ENCODE peak calls at places on chromosomes 16 and 17, in eight cellular contexts. P is A673, Z is endodermal cell, C is heart right ventricle, O is psoas muscle, B is cardiac fibroblast, W is IMR-90, I is fibroblast of mammary gland. J is an unnamed sample.
A peak's percentile ranks its signal among the peaks of the same experiment; 100 is the strongest.

GRCh38 chr17:79870540-79870939 is 31.3 kb upstream of the CBX4 start:
- DNase-seq in P (no peak), Z (no peak), C (no peak), O (no peak), B (no peak), W (no peak), I (no peak), J (no peak)

GRCh38 chr17:45940826-45941225 is 46.5 kb downstream of the MAPT start:
- DNase-seq in P (no peak), Z (no peak), C (peak; percentile 20), O (peak; percentile 44), B (peak; percentile 13), W (no peak), I (no peak), J (no peak)

GRCh38 chr17:79520893-79521210 is 90.0 kb downstream of the RBFOX3 start:
- DNase-seq in P (no peak), Z (no peak), C (no peak), O (no peak), B (no peak), W (no peak), I (no peak), J (no peak)

GRCh38 chr16:73113326-73113720 is 65.4 kb upstream of the ZFHX3 start:
- DNase-seq in P (peak; percentile 14), Z (no peak), C (no peak), O (no peak), B (peak; percentile 69), W (peak; percentile 25), I (peak; percentile 78), J (no peak)

GRCh38 chr16:78487471-78487870 is 388.0 kb downstream of the WWOX start:
- DNase-seq in P (no peak), Z (no peak), C (no peak), O (no peak), B (no peak), W (no peak), I (no peak), J (no peak)

GRCh38 chr17:62780273-62780672 is 27.8 kb downstream of the MARCHF10 start:
- DNase-seq in P (no peak), Z (peak; percentile 40), C (peak; percentile 21), O (peak; percentile 27), B (no peak), W (no peak), I (no peak), J (no peak)

GRCh38 chr16:46658925-46659324 is 30.1 kb downstream of the VPS35 start:
- DNase-seq in P (no peak), Z (no peak), C (peak; percentile 13), O (peak; percentile 21), B (no peak), W (no peak), I (no peak), J (peak; percentile 99)

GRCh38 chr16:83356266-83356665 is 451.5 kb upstream of the HSBP1 start:
- DNase-seq in P (peak; percentile 61), Z (peak; percentile 62), C (no peak), O (no peak), B (peak; percentile 79), W (peak; percentile 65), I (peak; percentile 61), J (peak; percentile 59)

GRCh38 chr16:10688291-10688690 is 6.4 kb downstream of the TEKT5 start:
- DNase-seq in P (no peak), Z (no peak), C (no peak), O (no peak), B (no peak), W (no peak), I (no peak), J (no peak)

GRCh38 chr16:48158296-48158695 is 2.5 kb upstream of the ABCC12 start:
- DNase-seq in P (no peak), Z (no peak), C (no peak), O (no peak), B (peak; percentile 22), W (peak; percentile 75), I (peak; percentile 80), J (peak; percentile 69)

DNA sequence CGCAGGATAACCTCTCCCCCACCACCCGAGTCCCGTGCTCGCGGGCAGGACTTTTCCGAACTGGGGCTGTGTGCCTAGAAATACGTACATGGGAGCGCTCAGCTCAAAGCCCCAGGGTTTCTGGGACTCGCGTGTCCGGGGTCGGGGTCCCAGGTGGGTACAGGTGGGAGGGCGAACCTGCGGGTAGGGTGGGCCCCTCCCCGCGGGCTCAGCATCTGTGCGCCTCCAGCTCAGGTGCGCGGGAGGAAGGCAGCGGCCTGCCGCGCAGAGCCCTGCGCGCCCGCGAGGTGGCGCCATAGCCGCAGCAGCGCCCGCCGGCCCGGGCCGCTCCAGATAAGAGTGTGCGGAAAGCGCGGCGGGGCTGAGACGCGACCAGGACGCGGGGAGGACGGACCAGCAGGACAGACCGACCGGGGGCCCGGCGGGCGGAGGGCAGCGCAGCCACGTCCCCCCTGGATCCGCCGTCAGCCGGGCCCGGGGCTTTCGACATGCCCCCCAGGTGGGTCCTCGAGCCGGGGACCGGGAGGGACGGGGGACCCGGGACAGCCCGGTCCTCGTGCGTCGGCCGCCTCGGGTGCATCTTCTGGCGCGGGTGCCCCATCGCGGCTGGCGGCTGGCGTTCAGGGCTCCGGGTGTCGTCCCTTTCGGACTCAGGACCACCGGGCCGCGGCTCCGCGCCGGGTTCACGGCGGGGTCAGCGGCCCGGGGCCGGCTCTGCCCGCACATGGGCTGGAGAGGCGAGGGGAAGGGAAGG is at the start of gene HIC1:
- DNase-seq in P (peak; percentile 64), Z (peak; percentile 95), C (peak; percentile 79), O (peak; percentile 81), B (peak; percentile 83), W (peak; percentile 73), I (peak; percentile 64), J (peak; percentile 73)
- H3K4me3 ChIP-seq in P (peak within 1 kb of the TSS; percentile 58), Z (peak within 1 kb of the TSS; percentile 29), C (peak within 1 kb of the TSS; percentile 79), O (peak within 1 kb of the TSS; percentile 74), B (peak within 1 kb of the TSS; percentile 69), W (peak within 1 kb of the TSS; percentile 75), I (peak within 1 kb of the TSS; percentile 56), J (no peak within 1 kb of the TSS)

DNA sequence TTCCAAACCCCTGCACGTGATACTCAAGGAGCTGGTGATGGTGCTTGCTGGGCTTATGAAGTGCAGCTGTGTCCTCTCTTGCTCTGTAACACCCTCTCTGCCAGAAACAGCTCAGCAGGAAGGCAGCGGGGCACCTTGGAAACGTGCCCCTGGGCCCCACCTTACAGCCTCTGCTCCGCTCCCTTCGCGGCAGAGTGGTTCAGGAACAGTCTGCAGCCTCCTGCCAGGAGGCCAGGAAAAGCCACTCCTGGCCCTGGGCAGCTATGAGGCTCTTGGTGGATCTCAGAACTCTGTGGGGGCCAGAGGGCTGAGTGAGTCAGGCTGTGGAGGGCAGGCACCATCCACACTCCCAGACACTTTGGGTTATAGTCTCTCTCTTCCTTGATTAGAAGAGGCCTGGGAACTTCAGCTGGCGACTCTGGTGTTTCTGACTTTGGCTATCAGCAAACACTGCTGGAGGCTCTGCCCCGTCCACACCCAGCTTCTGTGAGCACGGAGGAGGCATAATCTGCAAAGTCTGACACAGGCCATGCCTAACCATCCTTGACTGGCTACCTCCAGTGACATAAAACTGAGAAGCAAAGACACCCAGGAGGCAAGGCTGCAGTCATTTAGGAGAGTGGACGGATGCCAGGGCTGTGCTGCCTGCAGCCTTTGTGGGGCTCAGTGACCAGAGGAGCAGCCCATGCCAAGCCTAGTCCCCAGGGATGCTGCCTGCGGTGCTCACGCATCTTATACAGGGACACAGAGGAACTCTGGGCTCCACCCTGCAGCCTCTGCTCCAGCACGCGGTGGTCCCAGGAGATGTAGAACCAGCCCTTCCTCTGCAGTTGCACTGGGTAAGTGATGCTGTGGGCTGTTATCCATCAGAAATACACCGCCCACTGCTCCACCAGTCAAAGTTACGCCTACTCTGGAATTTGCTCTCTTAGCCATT is 65.3 kb downstream of the METRNL start:
- DNase-seq in P (no peak), Z (no peak), C (no peak), O (peak; percentile 67), B (peak; percentile 51), W (peak; percentile 5), I (peak; percentile 76), J (no peak)
- H3K4me3 ChIP-seq in P (no peak overlapping the region), Z (no peak overlapping the region), C (no peak overlapping the region), O (no peak overlapping the region), B (no peak overlapping the region), W (no peak overlapping the region), I (no peak overlapping the region), J (no peak overlapping the region)

GRCh38 chr17:39703913-39704312 is 4.0 kb downstream of the ERBB2 start:
- DNase-seq in P (no peak), Z (no peak), C (no peak), O (no peak), B (no peak), W (no peak), I (no peak), J (no peak)

GRCh38 chr17:39706383-39706782 is 6.5 kb downstream of the ERBB2 start:
- DNase-seq in P (no peak), Z (no peak), C (no peak), O (no peak), B (no peak), W (no peak), I (no peak), J (no peak)

GRCh38 chr17:39704821-39705551 is 5.1 kb downstream of the ERBB2 start:
- DNase-seq in P (no peak), Z (peak; percentile 80), C (no peak), O (no peak), B (peak; percentile 31), W (peak; percentile 50), I (peak; percentile 17), J (no peak)

GRCh38 chr17:39706921-39707337 is 7.1 kb downstream of the ERBB2 start:
- DNase-seq in P (no peak), Z (no peak), C (no peak), O (no peak), B (no peak), W (no peak), I (no peak), J (no peak)

DNA sequence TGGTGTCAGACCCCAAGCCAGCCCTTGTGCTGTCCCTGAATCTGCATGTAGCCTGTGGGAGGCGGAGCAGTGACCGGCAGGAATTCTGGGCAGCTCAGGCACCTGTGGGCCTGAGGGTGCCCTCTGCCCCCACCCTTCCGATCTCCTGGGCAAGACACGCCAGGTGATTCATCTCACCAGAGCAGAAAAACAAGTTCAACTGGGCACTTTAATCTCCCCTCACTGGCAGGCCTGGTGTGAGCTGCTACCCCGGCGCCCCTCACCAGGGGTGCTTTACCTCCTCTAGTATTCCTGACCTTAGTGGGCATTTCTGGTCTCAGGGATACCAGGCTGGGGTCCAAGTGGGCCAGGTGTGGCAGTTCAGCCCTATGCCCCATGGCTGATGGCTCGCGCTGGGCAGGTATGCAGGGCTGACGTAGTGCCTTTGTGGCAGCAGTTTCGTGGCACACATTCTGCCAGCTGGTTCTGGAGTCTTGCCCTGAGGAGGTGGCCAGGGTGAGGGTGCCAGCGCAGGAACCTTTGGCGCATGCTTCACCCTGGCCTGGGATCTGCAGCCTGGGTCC is 6.0 kb downstream of the ERBB2 start:
- DNase-seq in P (no peak), Z (peak; percentile 76), C (peak; percentile 37), O (no peak), B (no peak), W (no peak), I (no peak), J (no peak)
- H3K4me3 ChIP-seq in P (no peak overlapping the region), Z (no peak overlapping the region), C (no peak overlapping the region), O (no peak overlapping the region), B (no peak overlapping the region), W (no peak overlapping the region), I (no peak overlapping the region), J (no peak overlapping the region)

DNA sequence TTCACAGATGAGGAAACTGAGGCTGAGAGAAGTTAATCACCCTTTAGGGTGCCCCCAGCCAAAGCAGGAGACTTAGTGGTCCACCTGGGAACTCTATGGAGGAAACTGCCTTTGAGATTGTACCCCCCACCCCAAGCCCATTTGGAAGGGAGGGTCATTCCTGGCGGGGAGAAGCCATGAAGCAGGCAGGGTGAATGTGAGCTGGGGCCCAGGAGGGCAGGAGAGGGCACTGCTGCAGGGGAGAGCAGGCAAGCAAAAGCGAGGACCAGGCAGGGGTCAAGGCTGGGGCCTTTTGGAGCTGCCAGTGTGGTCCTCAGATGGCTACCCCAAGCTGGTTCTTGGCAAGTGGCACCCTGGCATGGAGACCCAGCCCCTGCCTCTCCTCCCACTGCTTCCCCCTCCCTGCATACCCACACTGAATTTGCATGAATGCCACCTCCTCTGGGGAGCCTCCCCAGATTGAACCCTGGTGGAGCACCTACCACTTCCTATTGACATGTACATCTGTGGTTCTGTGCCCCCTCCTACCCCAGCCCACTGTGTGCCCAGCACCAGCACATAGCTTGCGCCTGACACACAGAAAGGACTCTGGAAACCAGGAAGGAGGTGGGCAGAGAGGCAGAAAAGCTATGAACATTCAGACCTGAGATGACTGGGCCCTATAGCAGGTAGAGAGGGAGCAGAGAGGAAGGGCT is 977 bp upstream of the TMC6 start:
- DNase-seq in P (no peak), Z (peak; percentile 70), C (no peak), O (no peak), B (no peak), W (no peak), I (no peak), J (peak; percentile 33)
- H3K4me3 ChIP-seq in P (peak overlapping the region; percentile 80), Z (peak overlapping the region; percentile 78), C (no peak overlapping the region), O (no peak overlapping the region), B (no peak overlapping the region), W (no peak overlapping the region), I (no peak overlapping the region), J (peak overlapping the region; percentile 48)